ENCODE peak calls at places on chromosomes 13 and 19, in eight cellular contexts. One of them, this sample, is unnamed.

GRCh38 chr13:21458816-21459701 is at the start of gene ZDHHC20:
- DNase-seq in IMR-90: peak; percentile 78
- DNase-seq in fibroblast of lung: peak; percentile 77
- DNase-seq in HCT116: no peak
- DNase-seq in HL-60: peak; percentile 82
- DNase-seq in psoas muscle: peak; percentile 95
- DNase-seq in colonic mucosa: peak; percentile 94
- DNase-seq in body of pancreas: peak; percentile 91
- DNase-seq in this sample: peak; percentile 91

GRCh38 chr19:1466461-1467227 is 12.4 kb downstream of the C19orf25 start:
- DNase-seq in IMR-90: no peak
- DNase-seq in fibroblast of lung: no peak
- DNase-seq in HCT116: no peak
- DNase-seq in HL-60: no peak
- DNase-seq in psoas muscle: peak; percentile 52
- DNase-seq in colonic mucosa: no peak
- DNase-seq in body of pancreas: no peak
- DNase-seq in this sample: no peak

GRCh38 chr19:52028027-52028779 is at the start of gene ZNF614:
- DNase-seq in IMR-90: peak; percentile 86
- DNase-seq in fibroblast of lung: peak; percentile 88
- DNase-seq in HCT116: peak; percentile 54
- DNase-seq in HL-60: peak; percentile 89
- DNase-seq in psoas muscle: peak; percentile 94
- DNase-seq in colonic mucosa: peak; percentile 87
- DNase-seq in body of pancreas: peak; percentile 69
- DNase-seq in this sample: peak; percentile 87

GRCh38 chr13:100491164-100491847 is 97.3 kb downstream of the GGACT start:
- DNase-seq in IMR-90: peak; percentile 63
- DNase-seq in fibroblast of lung: peak; percentile 77
- DNase-seq in HCT116: no peak
- DNase-seq in HL-60: no peak
- DNase-seq in psoas muscle: peak; percentile 61
- DNase-seq in colonic mucosa: no peak
- DNase-seq in body of pancreas: no peak
- DNase-seq in this sample: no peak

GRCh38 chr13:102856603-102857002 is 10.8 kb downstream of the ERCC5 start:
- DNase-seq in IMR-90: no peak
- DNase-seq in fibroblast of lung: peak; percentile 68
- DNase-seq in HCT116: no peak
- DNase-seq in HL-60: no peak
- DNase-seq in psoas muscle: peak; percentile 77
- DNase-seq in colonic mucosa: peak; percentile 34
- DNase-seq in body of pancreas: peak; percentile 33
- DNase-seq in this sample: peak; percentile 13

GRCh38 chr19:42380155-42380554 is 9.9 kb downstream of the CNFN start:
- DNase-seq in IMR-90: no peak
- DNase-seq in fibroblast of lung: no peak
- DNase-seq in HCT116: no peak
- DNase-seq in HL-60: no peak
- DNase-seq in psoas muscle: no peak
- DNase-seq in colonic mucosa: no peak
- DNase-seq in body of pancreas: no peak
- DNase-seq in this sample: no peak

GRCh38 chr13:88979465-88980180 is 1308.5 kb downstream of the SLITRK5 start:
- DNase-seq in IMR-90: no peak
- DNase-seq in fibroblast of lung: peak; percentile 12
- DNase-seq in HCT116: no peak
- DNase-seq in HL-60: no peak
- DNase-seq in psoas muscle: no peak
- DNase-seq in colonic mucosa: no peak
- DNase-seq in body of pancreas: no peak
- DNase-seq in this sample: no peak

GRCh38 chr13:65300220-65300619 is 1929.9 kb downstream of the PCDH9 start:
- DNase-seq in IMR-90: no peak
- DNase-seq in fibroblast of lung: no peak
- DNase-seq in HCT116: no peak
- DNase-seq in HL-60: no peak
- DNase-seq in psoas muscle: no peak
- DNase-seq in colonic mucosa: no peak
- DNase-seq in body of pancreas: no peak
- DNase-seq in this sample: no peak

GRCh38 chr13:49791214-49791752 is 1.2 kb downstream of the KPNA3 start:
- DNase-seq in IMR-90: peak; percentile 35
- DNase-seq in fibroblast of lung: peak; percentile 26
- DNase-seq in HCT116: no peak
- DNase-seq in HL-60: peak; percentile 55
- DNase-seq in psoas muscle: no peak
- DNase-seq in colonic mucosa: peak; percentile 58
- DNase-seq in body of pancreas: peak; percentile 32
- DNase-seq in this sample: peak; percentile 72

GRCh38 chr13:44619651-44620050 is 43.5 kb upstream of the TSC22D1 start:
- DNase-seq in IMR-90: no peak
- DNase-seq in fibroblast of lung: no peak
- DNase-seq in HCT116: no peak
- DNase-seq in HL-60: no peak
- DNase-seq in psoas muscle: no peak
- DNase-seq in colonic mucosa: no peak
- DNase-seq in body of pancreas: no peak
- DNase-seq in this sample: no peak

GRCh38 chr19:48501446-48501960 is 10.1 kb downstream of the LMTK3 start:
- DNase-seq in IMR-90: no peak
- DNase-seq in fibroblast of lung: no peak
- DNase-seq in HCT116: no peak
- DNase-seq in HL-60: no peak
- DNase-seq in psoas muscle: no peak
- DNase-seq in colonic mucosa: peak; percentile 77
- DNase-seq in body of pancreas: peak; percentile 93
- DNase-seq in this sample: peak; percentile 97

GRCh38 chr19:18802354-18802753 is 11.2 kb upstream of the COMP start:
- DNase-seq in IMR-90: no peak
- DNase-seq in fibroblast of lung: no peak
- DNase-seq in HCT116: no peak
- DNase-seq in HL-60: no peak
- DNase-seq in psoas muscle: no peak
- DNase-seq in colonic mucosa: no peak
- DNase-seq in body of pancreas: no peak
- DNase-seq in this sample: no peak

GRCh38 chr13:57635541-57635940 is 4.0 kb downstream of the PCDH17 start:
- DNase-seq in IMR-90: no peak
- DNase-seq in fibroblast of lung: peak; percentile 14
- DNase-seq in HCT116: no peak
- DNase-seq in HL-60: no peak
- DNase-seq in psoas muscle: no peak
- DNase-seq in colonic mucosa: no peak
- DNase-seq in body of pancreas: no peak
- DNase-seq in this sample: no peak

GRCh38 chr13:98325724-98326123 is 148.7 kb upstream of the RNF113B start:
- DNase-seq in IMR-90: no peak
- DNase-seq in fibroblast of lung: no peak
- DNase-seq in HCT116: no peak
- DNase-seq in HL-60: no peak
- DNase-seq in psoas muscle: no peak
- DNase-seq in colonic mucosa: no peak
- DNase-seq in body of pancreas: no peak
- DNase-seq in this sample: no peak

GRCh38 chr13:39688699-39689405 is 33.4 kb downstream of the COG6 start:
- DNase-seq in IMR-90: peak; percentile 54
- DNase-seq in fibroblast of lung: peak; percentile 74
- DNase-seq in HCT116: no peak
- DNase-seq in HL-60: no peak
- DNase-seq in psoas muscle: no peak
- DNase-seq in colonic mucosa: no peak
- DNase-seq in body of pancreas: no peak
- DNase-seq in this sample: peak; percentile 9

DNA sequence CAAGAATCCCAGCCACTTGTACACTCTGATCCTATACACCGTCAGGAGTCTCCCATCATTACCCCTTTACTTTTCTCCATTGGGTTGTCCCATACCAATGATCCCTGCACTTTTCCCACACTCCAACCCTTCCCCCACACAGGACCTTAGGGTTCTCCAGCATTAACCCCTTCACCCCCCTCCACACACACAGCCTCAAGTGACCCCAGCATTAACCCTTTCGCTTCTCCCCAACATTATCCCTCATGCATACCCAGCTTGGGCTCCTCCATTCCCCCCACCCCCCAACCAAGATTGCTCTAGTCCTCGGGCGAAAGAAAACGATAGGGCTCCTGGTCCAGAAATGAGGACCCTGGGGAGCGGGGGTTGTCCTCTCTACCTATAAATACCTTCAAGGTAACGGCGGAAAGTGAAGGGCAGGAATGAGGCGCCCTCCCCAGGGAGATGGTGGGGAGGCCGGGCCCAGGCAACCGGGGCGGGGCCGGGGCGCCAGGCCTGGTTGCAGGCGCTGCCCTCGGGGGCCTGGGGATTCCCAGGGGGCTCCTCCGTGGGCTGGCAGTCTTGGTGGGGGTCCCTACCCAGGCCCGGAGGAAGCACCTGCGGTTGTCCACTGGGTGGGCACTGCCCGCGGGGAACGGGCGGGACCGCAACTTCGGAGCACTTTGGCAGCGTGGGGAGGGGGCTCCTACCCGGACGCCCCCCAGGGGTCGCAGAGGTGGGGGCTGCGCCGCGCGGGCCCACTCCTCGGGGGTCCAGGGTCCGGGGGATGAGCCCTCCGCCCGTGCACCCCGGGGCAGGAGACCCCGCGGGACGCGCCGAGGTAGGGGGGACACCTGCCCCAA is 757 bp downstream of the WIZ start:
- DNase-seq in IMR-90: no peak
- DNase-seq in fibroblast of lung: no peak
- DNase-seq in HCT116: no peak
- DNase-seq in HL-60: no peak
- DNase-seq in psoas muscle: peak; percentile 69
- DNase-seq in colonic mucosa: no peak
- DNase-seq in body of pancreas: no peak
- DNase-seq in this sample: no peak
- H3K4me3 ChIP-seq in IMR-90: peak overlapping the region; percentile 60
- H3K4me3 ChIP-seq in fibroblast of lung: peak overlapping the region; percentile 62
- H3K4me3 ChIP-seq in HCT116: peak overlapping the region; percentile 62
- H3K4me3 ChIP-seq in HL-60: peak overlapping the region; percentile 48
- H3K4me3 ChIP-seq in psoas muscle: peak overlapping the region; percentile 78
- H3K4me3 ChIP-seq in colonic mucosa: peak overlapping the region; percentile 56
- H3K4me3 ChIP-seq in body of pancreas: peak overlapping the region; percentile 65
- H3K4me3 ChIP-seq in this sample: peak overlapping the region; percentile 40

DNA sequence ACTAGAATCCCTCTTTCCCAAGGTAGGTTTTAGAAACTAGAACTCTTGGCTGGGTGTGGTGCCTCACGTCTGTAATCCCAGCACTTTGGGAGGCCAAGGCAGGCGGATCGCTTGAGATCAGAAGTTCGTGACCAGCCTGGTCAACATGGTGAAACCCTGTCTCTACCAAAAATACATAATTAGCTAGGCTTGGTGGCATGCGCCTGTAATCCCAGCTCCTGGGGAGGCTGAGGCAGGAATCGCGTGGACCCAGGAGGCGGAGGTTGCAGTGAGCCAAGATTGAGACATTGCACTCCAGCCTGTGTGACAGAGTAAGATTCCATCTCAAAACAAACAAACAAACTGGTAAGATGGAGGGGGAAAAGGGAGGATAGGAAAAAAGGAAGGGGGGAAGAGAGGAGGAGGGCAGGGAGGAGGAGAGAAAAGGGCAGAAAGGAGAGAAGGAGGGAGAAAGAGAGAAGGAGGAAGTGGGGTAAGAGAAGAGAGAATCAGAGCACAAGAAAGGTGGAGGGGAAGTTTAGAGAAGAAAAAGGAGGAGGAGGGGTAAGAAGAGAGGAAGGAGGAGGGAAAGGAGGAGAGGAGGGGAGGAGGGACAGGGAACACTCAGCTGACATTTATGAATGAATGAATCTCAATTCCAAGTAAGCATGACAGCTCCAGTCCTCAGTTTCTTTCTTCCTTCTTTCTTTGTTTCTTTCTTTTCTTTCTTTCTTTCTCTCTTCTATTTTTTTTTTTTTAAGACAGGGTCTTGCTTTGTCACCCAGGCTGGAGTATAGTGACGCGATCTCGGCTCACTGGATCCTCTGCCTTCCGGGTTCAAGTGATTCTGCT is 2.6 kb upstream of the SLC27A1 start:
- DNase-seq in IMR-90: no peak
- DNase-seq in fibroblast of lung: no peak
- DNase-seq in HCT116: no peak
- DNase-seq in HL-60: no peak
- DNase-seq in psoas muscle: peak; percentile 78
- DNase-seq in colonic mucosa: no peak
- DNase-seq in body of pancreas: no peak
- DNase-seq in this sample: no peak
- H3K27ac ChIP-seq in IMR-90: no peak overlapping the region
- H3K27ac ChIP-seq in fibroblast of lung: no peak overlapping the region
- H3K27ac ChIP-seq in HCT116: no peak overlapping the region
- H3K27ac ChIP-seq in HL-60: no peak overlapping the region
- H3K27ac ChIP-seq in psoas muscle: peak overlapping the region; percentile 93
- H3K27ac ChIP-seq in colonic mucosa: no peak overlapping the region
- H3K27ac ChIP-seq in body of pancreas: peak overlapping the region; percentile 69
- H3K27ac ChIP-seq in this sample: no peak overlapping the region

DNA sequence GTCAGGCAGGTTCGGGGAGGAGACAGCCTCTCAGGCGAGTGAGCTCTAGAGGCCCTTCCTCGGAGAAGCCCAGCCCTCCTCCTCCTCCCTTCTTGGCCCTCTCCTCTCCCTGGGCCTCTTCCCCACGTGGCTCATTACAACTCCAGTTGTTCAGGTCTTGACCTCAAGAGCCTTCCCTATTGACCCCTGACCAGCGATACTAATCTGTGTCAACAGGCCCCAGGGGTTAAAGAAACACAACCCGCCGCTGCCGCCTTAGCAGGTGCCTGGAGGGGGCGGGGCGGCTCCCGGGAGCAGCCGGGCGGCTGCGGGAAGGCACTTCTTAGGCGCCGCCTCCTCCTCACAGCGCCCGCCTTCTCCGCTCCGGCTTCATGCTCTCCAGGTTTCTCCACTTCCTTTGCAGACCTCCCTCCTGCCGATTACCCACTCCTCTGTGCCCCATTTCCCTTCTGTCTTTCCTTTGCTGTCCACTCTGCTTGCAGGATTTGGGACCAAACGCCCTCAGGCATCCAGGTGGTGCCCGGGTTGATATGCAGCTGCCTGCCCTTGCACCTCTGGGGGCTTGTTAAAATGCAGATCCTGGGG is 51.0 kb downstream of the LYL1 start:
- DNase-seq in IMR-90: peak; percentile 24
- DNase-seq in fibroblast of lung: peak; percentile 52
- DNase-seq in HCT116: no peak
- DNase-seq in HL-60: peak; percentile 46
- DNase-seq in psoas muscle: peak; percentile 88
- DNase-seq in colonic mucosa: peak; percentile 84
- DNase-seq in body of pancreas: peak; percentile 75
- DNase-seq in this sample: peak; percentile 80
- H3K27me3 ChIP-seq in IMR-90: no peaks in the 10 kb centered on the region
- H3K27me3 ChIP-seq in fibroblast of lung: no peaks in the 10 kb centered on the region
- H3K27me3 ChIP-seq in HCT116: no peaks in the 10 kb centered on the region
- H3K27me3 ChIP-seq in HL-60: no peaks in the 10 kb centered on the region
- H3K27me3 ChIP-seq in psoas muscle: no peaks in the 10 kb centered on the region
- H3K27me3 ChIP-seq in colonic mucosa: no peaks in the 10 kb centered on the region
- H3K27me3 ChIP-seq in body of pancreas: no peaks in the 10 kb centered on the region
- H3K27me3 ChIP-seq in this sample: no peaks in the 10 kb centered on the region

DNA sequence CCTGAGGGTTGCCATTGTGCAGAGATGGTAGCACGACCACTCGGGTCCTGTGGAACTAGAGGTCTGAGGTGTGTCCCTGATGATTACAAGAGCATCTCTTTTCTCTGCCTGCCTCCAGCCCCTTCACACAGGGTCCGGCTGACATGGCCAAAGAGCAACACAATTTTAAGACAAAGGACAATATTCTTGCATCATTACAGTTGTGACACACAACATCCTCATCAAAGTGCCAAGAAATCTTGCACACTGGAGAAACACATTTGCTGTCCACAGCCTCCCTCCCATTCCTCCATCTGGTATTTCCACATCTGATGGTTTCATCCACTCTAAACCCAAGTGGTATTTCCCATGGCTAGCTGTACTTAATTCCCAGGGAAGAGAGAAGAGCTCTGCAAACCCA is 12.8 kb downstream of the COL4A1 start:
- DNase-seq in IMR-90: no peak
- DNase-seq in fibroblast of lung: no peak
- DNase-seq in HCT116: no peak
- DNase-seq in HL-60: no peak
- DNase-seq in psoas muscle: no peak
- DNase-seq in colonic mucosa: no peak
- DNase-seq in body of pancreas: no peak
- DNase-seq in this sample: no peak
- H3K4me3 ChIP-seq in IMR-90: no peak overlapping the region
- H3K4me3 ChIP-seq in fibroblast of lung: no peak overlapping the region
- H3K4me3 ChIP-seq in HCT116: no peak overlapping the region
- H3K4me3 ChIP-seq in HL-60: no peak overlapping the region
- H3K4me3 ChIP-seq in psoas muscle: no peak overlapping the region
- H3K4me3 ChIP-seq in colonic mucosa: no peak overlapping the region
- H3K4me3 ChIP-seq in body of pancreas: no peak overlapping the region
- H3K4me3 ChIP-seq in this sample: no peak overlapping the region

This sample was measured in small intestine.